ENCODE peak calls at places on chromosomes 1 and 21, in five cellular contexts. H is CD8-positive, alpha-beta T cell; Q is endodermal cell; P is A549; L is left ventricle myocardium inferior. Y is an unnamed sample. For H3K4me1, the result is how much of the 10 kb centered on the place peaks cover.

GRCh38 chr1:109625601-109626560 is 6.2 kb downstream of the AMPD2 start:
- DNase-seq in H (no peak), Q (peak), P (no peak), L (no peak), Y (no peak)

GRCh38 chr1:178192686-178193085 is 98.8 kb downstream of the RASAL2 start:
- DNase-seq in H (no peak), Q (no peak), P (peak), L (no peak), Y (no peak)

GRCh38 chr1:203926025-203926540 is 64.7 kb downstream of the SNRPE start:
- DNase-seq in H (no peak), Q (no peak), P (no peak), L (no peak), Y (no peak)

GRCh38 chr1:229757226-229757625 is 131.2 kb downstream of the URB2 start:
- DNase-seq in H (no peak), Q (no peak), P (no peak), L (no peak), Y (no peak)

GRCh38 chr1:38183094-38183493 is 136.5 kb upstream of the POU3F1 start:
- DNase-seq in H (no peak), Q (peak), P (no peak), L (no peak), Y (no peak)

GRCh38 chr21:44482581-44483287 is 27.4 kb downstream of the LRRC3 start:
- DNase-seq in H (no peak), Q (no peak), P (no peak), L (no peak), Y (no peak)

GRCh38 chr1:225597926-225598575 is 54.9 kb downstream of the ENAH start:
- DNase-seq in H (no peak), Q (no peak), P (no peak), L (no peak), Y (no peak)

GRCh38 chr21:36788116-36788515 is 89.2 kb downstream of the SIM2 start:
- DNase-seq in H (no peak), Q (no peak), P (peak), L (no peak), Y (peak)

GRCh38 chr1:69129538-69129937 is 438.2 kb upstream of the LRRC7 start:
- DNase-seq in H (no peak), Q (no peak), P (no peak), L (no peak), Y (no peak)

GRCh38 chr1:228342627-228343210 is 63.9 kb downstream of the TRIM11 start:
- DNase-seq in H (no peak), Q (peak), P (no peak), L (peak), Y (no peak)

GRCh38 chr1:7808253-7808844 is 24.3 kb downstream of the PER3 start:
- DNase-seq in H (no peak), Q (no peak), P (no peak), L (no peak), Y (no peak)

GRCh38 chr21:28074676-28075075 is 918.0 kb downstream of the LTN1 start:
- DNase-seq in H (no peak), Q (no peak), P (no peak), L (no peak), Y (no peak)

GRCh38 chr1:29825941-29826415 is 589.7 kb downstream of the PTPRU start:
- DNase-seq in H (no peak), Q (no peak), P (no peak), L (no peak), Y (no peak)
- H3K4me1 ChIP-seq in H (under half), Q (under half), P (under half), L (under half), Y (under half)

DNA sequence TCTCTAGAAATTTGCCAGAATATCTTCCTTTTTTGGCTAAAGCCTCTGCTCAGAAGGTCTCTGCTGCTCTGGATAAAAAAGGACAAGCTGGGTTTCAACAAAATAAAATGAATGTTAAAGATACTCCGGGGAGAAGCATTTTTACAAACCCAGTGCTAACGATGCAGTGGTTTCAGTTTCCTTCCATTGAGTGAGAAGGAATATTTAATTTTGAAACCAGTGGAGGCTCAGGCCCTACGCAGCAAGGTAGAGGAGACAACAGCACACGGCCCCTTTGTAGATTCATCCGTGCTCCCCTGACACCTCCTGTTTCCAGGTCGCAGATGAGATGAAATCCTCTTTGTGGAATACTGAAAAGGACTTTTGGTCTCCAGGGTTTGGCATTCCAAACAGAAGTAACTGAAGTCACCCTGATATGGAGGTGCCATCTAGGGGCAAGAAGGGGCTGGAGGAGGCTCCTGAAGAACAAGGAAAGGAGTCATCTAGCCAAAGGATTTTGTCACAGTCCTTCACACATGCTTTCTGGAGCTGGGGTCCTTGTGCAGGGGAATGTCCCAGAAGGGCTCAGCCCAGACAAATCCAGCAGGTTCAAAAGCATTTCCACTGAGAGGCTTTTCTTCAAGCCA is 65.7 kb upstream of the SYT6 start:
- DNase-seq in H (no peak), Q (peak), P (no peak), L (no peak), Y (no peak)
- H3K4me3 ChIP-seq in H (no peak), Q (no peak), P (no peak), L (peak), Y (no peak)

GRCh38 chr1:156151093-156151688 is 2.2 kb upstream of the SEMA4A start:
- DNase-seq in H (no peak), Q (no peak), P (no peak), L (no peak), Y (no peak)

GRCh38 chr1:156148236-156148635 is 5.1 kb upstream of the SEMA4A start:
- DNase-seq in H (no peak), Q (no peak), P (no peak), L (no peak), Y (no peak)

GRCh38 chr1:156152628-156153027 is 757 bp upstream of the SEMA4A start:
- DNase-seq in H (no peak), Q (no peak), P (no peak), L (no peak), Y (no peak)

GRCh38 chr1:156149374-156150106 is 3.8 kb upstream of the SEMA4A start:
- DNase-seq in H (no peak), Q (peak), P (no peak), L (no peak), Y (no peak)

DNA sequence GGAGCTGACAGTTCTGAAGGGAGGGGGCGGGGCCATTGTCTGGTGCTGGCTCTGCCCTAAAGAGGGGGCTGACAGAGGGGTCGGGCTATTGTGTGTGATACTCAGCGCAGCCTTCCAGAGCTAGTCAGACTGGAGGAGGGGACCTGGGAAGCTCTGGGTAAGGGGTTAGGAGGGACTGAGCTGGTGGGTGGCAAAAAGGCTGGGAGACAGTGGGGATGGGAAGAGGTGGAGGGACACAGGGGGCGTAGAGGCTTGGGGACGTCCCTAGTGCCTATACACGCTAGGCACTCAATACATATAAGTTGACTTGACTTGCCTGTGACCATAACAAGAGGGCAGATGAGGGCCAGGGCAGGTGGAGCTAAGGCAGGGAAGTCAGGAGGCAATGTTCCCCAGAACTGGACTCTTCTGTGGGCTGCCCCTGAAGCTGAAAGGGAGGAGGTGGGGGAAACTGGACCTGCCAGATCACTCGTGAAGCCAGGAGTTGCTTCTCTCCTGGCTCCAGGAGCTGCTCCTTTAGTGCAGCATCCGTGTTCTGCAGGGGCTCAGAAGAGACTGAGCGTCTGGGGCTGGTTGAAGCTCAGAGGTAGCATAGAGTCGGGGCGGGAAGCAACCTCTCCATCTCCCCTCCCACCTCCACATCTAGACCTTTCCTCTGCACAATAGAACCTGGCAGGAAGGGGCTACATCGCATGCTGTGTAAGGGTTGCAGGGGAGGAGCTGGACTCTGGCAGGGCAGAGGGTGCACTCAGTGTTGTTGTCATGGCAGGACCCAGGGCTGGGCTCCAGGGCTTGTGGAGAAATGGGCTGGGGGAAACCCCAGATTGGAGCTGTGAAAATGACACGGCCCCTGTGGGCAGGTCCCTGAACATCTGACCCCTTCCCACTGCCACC is 3.0 kb upstream of the SEMA4A start:
- DNase-seq in H (no peak), Q (no peak), P (no peak), L (no peak), Y (no peak)
- H3K4me1 ChIP-seq in H (under half), Q (under half), P (under half), L (under half), Y (under half)

GRCh38 chr1:44777969-44778635 is 2.8 kb downstream of the RPS8 start:
- DNase-seq in H (no peak), Q (no peak), P (no peak), L (no peak), Y (no peak)
- H3K4me3 ChIP-seq in H (no peak), Q (peak), P (peak), L (peak), Y (no peak)

DNA sequence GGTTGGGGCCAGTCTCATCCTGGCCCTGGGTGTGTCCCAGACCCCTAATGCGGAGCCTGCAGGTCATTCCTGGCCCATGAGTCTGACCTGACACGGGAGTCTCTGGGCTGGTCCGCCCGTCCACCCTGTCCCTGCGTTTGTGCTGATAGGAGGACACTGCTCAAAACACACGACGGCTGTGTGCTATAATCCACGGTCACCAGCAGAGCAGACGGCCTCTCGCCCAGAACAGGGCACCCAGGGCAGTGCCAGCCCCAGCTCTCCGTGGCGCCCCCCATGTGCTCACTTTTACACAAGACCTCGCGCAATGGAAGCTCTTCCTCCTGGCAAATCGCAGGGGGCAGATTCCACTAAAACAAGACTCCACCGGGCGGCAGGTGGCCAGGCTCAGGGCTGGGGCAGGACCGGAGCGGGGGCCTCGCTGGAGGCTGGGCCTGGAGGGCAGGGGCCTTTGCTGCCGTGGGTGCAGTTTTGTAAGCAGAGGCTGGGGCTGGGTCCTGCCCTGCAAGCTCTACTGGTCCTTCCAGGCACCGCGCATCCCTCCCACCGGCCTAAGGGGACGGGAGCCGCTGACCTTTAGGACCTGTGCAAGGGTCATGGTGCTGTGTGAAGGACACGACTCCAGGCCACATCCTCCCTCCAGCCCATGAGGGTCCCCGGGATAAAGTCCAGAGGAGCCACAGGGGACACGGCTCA is 10.6 kb upstream of the SLC19A1 start:
- DNase-seq in H (no peak), Q (no peak), P (no peak), L (peak), Y (no peak)
- H3K4me1 ChIP-seq in H (under half), Q (under half), P (under half), L (under half), Y (under half)

GRCh38 chr1:167923324-167924039 is 9.5 kb upstream of the ADCY10 start:
- DNase-seq in H (no peak), Q (no peak), P (no peak), L (no peak), Y (no peak)

GRCh38 chr1:167926486-167926997 is 9.9 kb upstream of the DCAF6 start:
- DNase-seq in H (no peak), Q (no peak), P (peak), L (no peak), Y (no peak)

GRCh38 chr1:167924102-167924501 is 10.2 kb upstream of the ADCY10 start:
- DNase-seq in H (no peak), Q (no peak), P (no peak), L (no peak), Y (no peak)

GRCh38 chr1:167922611-167923074 is 8.7 kb upstream of the ADCY10 start:
- DNase-seq in H (no peak), Q (no peak), P (no peak), L (no peak), Y (no peak)

GRCh38 chr1:167924553-167925223 is 10.8 kb upstream of the ADCY10 start:
- DNase-seq in H (no peak), Q (no peak), P (no peak), L (no peak), Y (no peak)
- H3K4me3 ChIP-seq in H (no peak), Q (no peak), P (no peak), L (no peak), Y (no peak)